ENCODE peak calls at places on chromosomes 16 and 17, in eight cellular contexts. One of them, this sample, is unnamed.

GRCh38 chr17:32261937-32262510 is 3.6 kb upstream of the RHBDL3 start:
- DNase-seq in AG09309: no peak
- DNase-seq in PC-3: no peak
- DNase-seq in lower leg skin: no peak
- DNase-seq in MM.1S: no peak
- DNase-seq in colonic mucosa: no peak
- DNase-seq in lower lobe of right lung: peak
- DNase-seq in transverse colon: no peak
- DNase-seq in this sample: no peak

GRCh38 chr16:82020051-82020450 is 8.8 kb upstream of the SDR42E1 start:
- DNase-seq in AG09309: no peak
- DNase-seq in PC-3: no peak
- DNase-seq in lower leg skin: no peak
- DNase-seq in MM.1S: no peak
- DNase-seq in colonic mucosa: no peak
- DNase-seq in lower lobe of right lung: no peak
- DNase-seq in transverse colon: no peak
- DNase-seq in this sample: no peak

GRCh38 chr16:14455577-14455976 is 174.5 kb downstream of the PARN start:
- DNase-seq in AG09309: no peak
- DNase-seq in PC-3: peak
- DNase-seq in lower leg skin: no peak
- DNase-seq in MM.1S: no peak
- DNase-seq in colonic mucosa: no peak
- DNase-seq in lower lobe of right lung: no peak
- DNase-seq in transverse colon: no peak
- DNase-seq in this sample: peak

GRCh38 chr17:4161179-4161559 is 18.2 kb downstream of the CYB5D2 start:
- DNase-seq in AG09309: peak
- DNase-seq in PC-3: peak
- DNase-seq in lower leg skin: peak
- DNase-seq in MM.1S: no peak
- DNase-seq in colonic mucosa: no peak
- DNase-seq in lower lobe of right lung: peak
- DNase-seq in transverse colon: no peak
- DNase-seq in this sample: peak

GRCh38 chr17:38605230-38605851 is 411 bp downstream of the SRCIN1 start:
- DNase-seq in AG09309: no peak
- DNase-seq in PC-3: no peak
- DNase-seq in lower leg skin: no peak
- DNase-seq in MM.1S: no peak
- DNase-seq in colonic mucosa: no peak
- DNase-seq in lower lobe of right lung: no peak
- DNase-seq in transverse colon: no peak
- DNase-seq in this sample: no peak

GRCh38 chr16:8568231-8568617 is 22.1 kb downstream of the TMEM114 start:
- DNase-seq in AG09309: no peak
- DNase-seq in PC-3: no peak
- DNase-seq in lower leg skin: no peak
- DNase-seq in MM.1S: no peak
- DNase-seq in colonic mucosa: no peak
- DNase-seq in lower lobe of right lung: no peak
- DNase-seq in transverse colon: no peak
- DNase-seq in this sample: no peak

GRCh38 chr16:83268164-83268563 is 539.6 kb upstream of the HSBP1 start:
- DNase-seq in AG09309: no peak
- DNase-seq in PC-3: no peak
- DNase-seq in lower leg skin: no peak
- DNase-seq in MM.1S: no peak
- DNase-seq in colonic mucosa: no peak
- DNase-seq in lower lobe of right lung: no peak
- DNase-seq in transverse colon: no peak
- DNase-seq in this sample: no peak

GRCh38 chr16:71408536-71408935 is 33.3 kb downstream of the TLE7 start:
- DNase-seq in AG09309: no peak
- DNase-seq in PC-3: no peak
- DNase-seq in lower leg skin: no peak
- DNase-seq in MM.1S: no peak
- DNase-seq in colonic mucosa: no peak
- DNase-seq in lower lobe of right lung: no peak
- DNase-seq in transverse colon: no peak
- DNase-seq in this sample: no peak

GRCh38 chr16:55035956-55036355 is 105.3 kb downstream of the IRX5 start:
- DNase-seq in AG09309: peak
- DNase-seq in PC-3: no peak
- DNase-seq in lower leg skin: no peak
- DNase-seq in MM.1S: no peak
- DNase-seq in colonic mucosa: no peak
- DNase-seq in lower lobe of right lung: no peak
- DNase-seq in transverse colon: no peak
- DNase-seq in this sample: peak

GRCh38 chr16:11806721-11807120 is 9.7 kb upstream of the ZC3H7A start:
- DNase-seq in AG09309: peak
- DNase-seq in PC-3: no peak
- DNase-seq in lower leg skin: no peak
- DNase-seq in MM.1S: no peak
- DNase-seq in colonic mucosa: no peak
- DNase-seq in lower lobe of right lung: no peak
- DNase-seq in transverse colon: no peak
- DNase-seq in this sample: no peak

GRCh38 chr17:79793924-79794304 is 3.0 kb downstream of the CBX8 start:
- DNase-seq in AG09309: no peak
- DNase-seq in PC-3: no peak
- DNase-seq in lower leg skin: no peak
- DNase-seq in MM.1S: no peak
- DNase-seq in colonic mucosa: no peak
- DNase-seq in lower lobe of right lung: no peak
- DNase-seq in transverse colon: no peak
- DNase-seq in this sample: peak
- H3K4me3 ChIP-seq in AG09309: peak
- H3K4me3 ChIP-seq in PC-3: no peak
- H3K4me3 ChIP-seq in lower leg skin: no peak
- H3K4me3 ChIP-seq in MM.1S: no peak
- H3K4me3 ChIP-seq in colonic mucosa: no peak
- H3K4me3 ChIP-seq in lower lobe of right lung: peak
- H3K4me3 ChIP-seq in transverse colon: no peak
- H3K4me3 ChIP-seq in this sample: peak

GRCh38 chr16:80924372-80924978 is 82.2 kb downstream of the CMC2 start:
- DNase-seq in AG09309: no peak
- DNase-seq in PC-3: peak
- DNase-seq in lower leg skin: no peak
- DNase-seq in MM.1S: no peak
- DNase-seq in colonic mucosa: peak
- DNase-seq in lower lobe of right lung: no peak
- DNase-seq in transverse colon: peak
- DNase-seq in this sample: peak
- TF ChIP-seq CTCF in AG09309: peak
- TF ChIP-seq CTCF in PC-3: peak
- TF ChIP-seq CTCF in lower leg skin: no peak
- TF ChIP-seq CTCF in MM.1S: no peak
- TF ChIP-seq CTCF in colonic mucosa: peak
- TF ChIP-seq CTCF in lower lobe of right lung: peak
- TF ChIP-seq CTCF in transverse colon: peak
- TF ChIP-seq CTCF in this sample: peak

DNA sequence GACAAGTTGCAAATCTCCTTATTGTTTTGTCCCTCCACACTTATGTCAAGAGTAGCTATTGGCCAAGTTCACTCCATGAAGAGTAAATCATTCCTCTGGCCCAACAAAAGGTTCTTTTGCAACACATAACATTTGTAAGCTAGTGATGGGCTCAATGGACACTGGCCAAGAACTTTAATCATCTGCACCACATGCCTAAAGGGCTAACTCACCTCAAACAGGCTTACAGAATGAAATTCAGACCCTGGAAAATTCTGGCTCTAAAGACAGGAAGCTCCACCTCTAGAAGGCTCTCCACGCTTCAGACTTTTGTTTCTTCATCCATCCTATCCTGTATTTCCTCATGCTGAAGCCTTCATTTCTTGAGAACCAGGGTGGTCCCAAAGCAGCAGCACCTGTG is 10.9 kb upstream of the ANKFN1 start:
- DNase-seq in AG09309: peak
- DNase-seq in PC-3: no peak
- DNase-seq in lower leg skin: no peak
- DNase-seq in MM.1S: no peak
- DNase-seq in colonic mucosa: no peak
- DNase-seq in lower lobe of right lung: no peak
- DNase-seq in transverse colon: no peak
- DNase-seq in this sample: peak
- H3K4me3 ChIP-seq in AG09309: no peak
- H3K4me3 ChIP-seq in PC-3: no peak
- H3K4me3 ChIP-seq in lower leg skin: no peak
- H3K4me3 ChIP-seq in MM.1S: no peak
- H3K4me3 ChIP-seq in colonic mucosa: no peak
- H3K4me3 ChIP-seq in lower lobe of right lung: no peak
- H3K4me3 ChIP-seq in transverse colon: no peak
- H3K4me3 ChIP-seq in this sample: no peak

DNA sequence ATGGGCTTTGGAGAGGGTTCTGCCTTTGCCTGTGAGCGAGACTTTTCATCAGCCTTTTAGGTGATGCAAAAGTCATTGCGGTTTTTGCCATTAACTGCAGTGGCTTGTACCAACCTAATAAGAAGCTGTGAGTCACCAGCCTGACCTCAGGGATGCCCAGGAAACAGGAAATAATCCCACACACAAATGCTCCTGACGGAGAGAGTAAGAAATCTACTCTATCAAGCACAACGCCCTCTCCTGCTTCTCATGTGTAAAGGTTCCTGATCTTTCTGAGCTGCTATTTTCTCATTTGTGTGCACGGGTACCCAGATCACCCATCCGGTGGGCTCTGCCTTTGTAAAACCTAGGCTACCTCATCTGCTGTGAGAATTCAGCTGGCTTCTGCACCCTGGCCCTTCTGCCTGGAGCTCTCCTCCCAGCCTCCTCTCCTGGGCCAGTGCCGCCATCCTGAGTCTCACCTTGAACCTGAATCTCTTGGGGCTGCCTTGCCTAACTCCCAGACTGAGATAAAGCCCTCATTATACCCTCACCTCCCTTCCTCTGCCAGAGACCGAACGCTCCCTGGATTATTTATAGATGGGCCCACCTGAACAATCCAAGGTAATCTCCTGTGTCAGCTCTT is 299.7 kb downstream of the C16orf95 start:
- DNase-seq in AG09309: peak
- DNase-seq in PC-3: peak
- DNase-seq in lower leg skin: no peak
- DNase-seq in MM.1S: no peak
- DNase-seq in colonic mucosa: no peak
- DNase-seq in lower lobe of right lung: no peak
- DNase-seq in transverse colon: no peak
- DNase-seq in this sample: peak
- TF ChIP-seq CTCF in AG09309: peak
- TF ChIP-seq CTCF in PC-3: peak
- TF ChIP-seq CTCF in lower leg skin: no peak
- TF ChIP-seq CTCF in MM.1S: no peak
- TF ChIP-seq CTCF in colonic mucosa: no peak
- TF ChIP-seq CTCF in lower lobe of right lung: no peak
- TF ChIP-seq CTCF in transverse colon: no peak
- TF ChIP-seq CTCF in this sample: peak

DNA sequence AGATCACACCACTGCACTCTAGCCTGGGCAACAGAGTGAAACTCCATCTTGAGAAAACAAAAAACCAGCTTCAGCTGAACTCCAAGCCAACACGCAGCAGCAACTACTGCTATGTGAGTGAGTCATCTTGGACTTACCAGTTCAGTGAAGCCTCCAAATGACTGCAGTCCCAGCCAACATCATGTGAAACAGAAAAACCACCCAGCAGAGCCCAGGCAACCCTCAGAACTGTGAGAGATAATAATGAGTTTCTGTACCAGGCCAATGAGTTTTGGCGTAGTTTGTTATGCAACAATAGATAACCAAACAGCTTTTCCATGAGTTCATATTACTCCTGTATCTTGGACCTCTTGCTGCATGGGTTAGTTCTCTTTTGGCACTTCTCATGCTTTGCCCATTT is 23.3 kb downstream of the PHF12 start:
- DNase-seq in AG09309: no peak
- DNase-seq in PC-3: no peak
- DNase-seq in lower leg skin: no peak
- DNase-seq in MM.1S: no peak
- DNase-seq in colonic mucosa: no peak
- DNase-seq in lower lobe of right lung: no peak
- DNase-seq in transverse colon: no peak
- DNase-seq in this sample: peak
- H3K4me3 ChIP-seq in AG09309: no peak
- H3K4me3 ChIP-seq in PC-3: no peak
- H3K4me3 ChIP-seq in lower leg skin: no peak
- H3K4me3 ChIP-seq in MM.1S: no peak
- H3K4me3 ChIP-seq in colonic mucosa: no peak
- H3K4me3 ChIP-seq in lower lobe of right lung: no peak
- H3K4me3 ChIP-seq in transverse colon: no peak
- H3K4me3 ChIP-seq in this sample: no peak

DNA sequence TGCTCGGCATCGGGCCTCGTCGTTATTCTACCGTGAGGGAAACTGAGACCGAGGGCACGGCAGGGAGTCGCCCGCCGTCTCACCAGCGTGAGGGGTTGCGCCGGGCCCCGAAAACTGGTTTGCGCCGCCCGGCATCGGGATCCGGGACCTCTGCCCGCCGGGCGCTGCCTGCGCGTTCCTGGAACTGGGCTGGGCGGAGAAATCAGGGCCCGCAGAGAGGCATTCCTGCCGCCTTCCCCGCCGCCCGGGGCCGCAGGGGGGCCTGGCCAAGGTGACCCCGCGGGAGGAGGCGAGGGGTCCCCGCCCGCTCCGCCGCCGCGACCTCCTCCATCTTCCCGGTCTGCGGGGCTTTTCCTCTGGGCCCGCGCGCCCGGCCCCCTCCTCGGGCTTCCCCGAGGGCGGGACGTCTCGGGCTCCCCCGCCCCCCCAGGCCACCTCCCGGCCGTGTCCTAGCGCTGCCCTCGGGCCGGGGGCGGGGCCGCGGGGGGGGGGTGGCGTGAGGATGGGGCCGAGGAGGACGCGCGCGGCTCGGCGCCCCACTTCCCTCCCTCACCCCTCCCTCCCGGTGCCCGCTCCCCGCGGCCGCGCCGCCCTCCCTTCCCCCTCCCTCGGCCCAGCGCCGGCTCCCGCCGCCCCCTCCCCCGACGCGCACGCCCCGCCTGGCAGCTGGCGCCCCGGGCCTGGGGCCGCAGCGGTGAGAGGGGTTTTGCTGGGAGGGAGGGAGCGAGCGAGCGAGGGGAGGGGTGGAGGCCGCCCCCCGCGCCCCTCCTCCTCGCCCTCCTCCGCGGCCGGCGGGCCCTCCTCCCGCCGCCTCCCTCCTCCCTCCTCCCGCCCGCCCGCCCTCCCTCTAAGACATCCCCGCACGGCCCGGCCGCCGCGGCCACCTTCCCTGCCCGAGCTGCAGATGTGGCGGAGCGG is at the start of gene GLIS2:
- DNase-seq in AG09309: no peak
- DNase-seq in PC-3: peak
- DNase-seq in lower leg skin: no peak
- DNase-seq in MM.1S: peak
- DNase-seq in colonic mucosa: peak
- DNase-seq in lower lobe of right lung: peak
- DNase-seq in transverse colon: peak
- DNase-seq in this sample: peak
- TF ChIP-seq CTCF in AG09309: no peak
- TF ChIP-seq CTCF in PC-3: no peak
- TF ChIP-seq CTCF in lower leg skin: no peak
- TF ChIP-seq CTCF in MM.1S: no peak
- TF ChIP-seq CTCF in colonic mucosa: no peak
- TF ChIP-seq CTCF in lower lobe of right lung: no peak
- TF ChIP-seq CTCF in transverse colon: no peak
- TF ChIP-seq CTCF in this sample: no peak